ENCODE peak calls at places on chromosomes 11 and 22, in eight cellular contexts. Z is germinal center; C is brain microvascular endothelial cell; E is mucosa of descending colon; S is cardiac fibroblast; K is HuH-7.5; M is kidney glomerular epithelial cell; I is activated naive CD8-positive, alpha-beta T cell treated with anti-CD3 and anti-CD28 coated beads, Interleukin-2, amount 50 U/mL, for 24 hours. T is an unnamed sample.

GRCh38 chr11:61532136-61533038 is 23.8 kb downstream of the LRRC10B start:
- DNase-seq in M (no peak), K (peak), C (no peak), Z (peak), S (peak), E (peak), I (peak), T (peak)

GRCh38 chr11:2877474-2877873 is 8.1 kb downstream of the CDKN1C start:
- DNase-seq in M (no peak), S (no peak), E (no peak), C (no peak), K (no peak), Z (no peak), I (no peak), T (no peak)

GRCh38 chr11:133082453-133082781 is 449.9 kb downstream of the OPCML start:
- DNase-seq in S (no peak), Z (no peak), M (no peak), I (no peak), K (no peak), C (no peak), E (no peak), T (no peak)

GRCh38 chr11:29962243-29962642 is 54.6 kb downstream of the KCNA4 start:
- DNase-seq in E (no peak), C (no peak), K (no peak), S (no peak), M (no peak), I (no peak), Z (no peak), T (no peak)

GRCh38 chr22:38513063-38513462 is 7.0 kb upstream of the DDX17 start:
- DNase-seq in I (peak), C (no peak), M (no peak), Z (peak), K (peak), S (no peak), E (no peak), T (no peak)

GRCh38 chr11:128903248-128904041 is 12.3 kb downstream of the KCNJ5 start:
- DNase-seq in M (peak), S (no peak), E (peak), C (no peak), Z (no peak), I (no peak), K (no peak), T (no peak)

GRCh38 chr11:34192481-34193401 is 87.3 kb downstream of the NAT10 start:
- DNase-seq in M (peak), K (no peak), E (no peak), Z (no peak), C (peak), I (no peak), S (peak), T (peak)

GRCh38 chr11:2207212-2207611 is 35.6 kb upstream of the TH start:
- DNase-seq in S (no peak), Z (no peak), C (no peak), I (no peak), K (no peak), M (no peak), E (no peak), T (no peak)

GRCh38 chr11:120054753-120055045 is 83.2 kb downstream of the TRIM29 start:
- DNase-seq in E (no peak), Z (no peak), M (no peak), S (no peak), C (no peak), I (no peak), K (no peak), T (no peak)

GRCh38 chr11:127564803-127565202 is 564.2 kb upstream of the KIRREL3 start:
- DNase-seq in S (no peak), K (no peak), E (no peak), C (no peak), M (no peak), I (no peak), Z (no peak), T (no peak)

GRCh38 chr11:88358040-88358431 is 20.5 kb upstream of the CTSC start:
- DNase-seq in S (no peak), I (no peak), K (no peak), E (no peak), M (no peak), Z (no peak), C (no peak), T (no peak)

GRCh38 chr11:92941676-92942571 is 27.5 kb upstream of the MTNR1B start:
- DNase-seq in I (peak), M (peak), S (peak), K (peak), C (peak), Z (peak), E (no peak), T (peak)

GRCh38 chr11:70710192-70710965 is 312.1 kb downstream of the CTTN start:
- DNase-seq in Z (no peak), K (no peak), E (no peak), M (no peak), C (no peak), I (no peak), S (no peak), T (no peak)

GRCh38 chr11:22275600-22275999 is 62.6 kb upstream of the SLC17A6 start:
- DNase-seq in S (no peak), Z (no peak), K (no peak), C (no peak), M (no peak), E (no peak), I (no peak), T (no peak)

GRCh38 chr22:49517211-49517610 is 310.5 kb downstream of the BRD1 start:
- DNase-seq in M (no peak), I (no peak), C (no peak), K (no peak), E (no peak), S (no peak), Z (no peak), T (no peak)

GRCh38 chr11:119262668-119263351 is 54.1 kb downstream of the MCAM start:
- DNase-seq in Z (no peak), S (peak), I (no peak), E (no peak), M (peak), C (peak), K (no peak), T (no peak)

GRCh38 chr11:111623527-111624030 is 21.3 kb downstream of the SIK2 start:
- DNase-seq in I (no peak), C (no peak), E (peak), M (no peak), K (no peak), S (no peak), Z (no peak), T (peak)

GRCh38 chr11:130088909-130089668 is 19.4 kb downstream of the APLP2 start:
- DNase-seq in Z (no peak), C (no peak), E (no peak), S (no peak), M (no peak), I (no peak), K (no peak), T (no peak)

GRCh38 chr11:133681901-133682300 is 149.6 kb upstream of the OPCML start:
- DNase-seq in C (no peak), M (no peak), S (no peak), Z (no peak), E (no peak), K (no peak), I (no peak), T (no peak)

GRCh38 chr11:107747622-107748021 is 35.8 kb upstream of the SLN start:
- DNase-seq in M (no peak), I (no peak), K (no peak), C (no peak), S (no peak), Z (no peak), E (no peak), T (no peak)

GRCh38 chr11:132358573-132358953 is 988.1 kb downstream of the NTM start:
- DNase-seq in Z (no peak), M (no peak), K (no peak), S (no peak), E (no peak), C (no peak), I (no peak), T (no peak)

GRCh38 chr11:45556851-45557707 is 108.3 kb downstream of the CHST1 start:
- DNase-seq in S (peak), K (no peak), M (no peak), E (no peak), I (no peak), Z (no peak), C (no peak), T (no peak)

GRCh38 chr11:8787372-8787771 is 104.8 kb downstream of the RPL27A start:
- DNase-seq in K (no peak), C (no peak), I (no peak), S (no peak), M (no peak), Z (no peak), E (no peak), T (no peak)

GRCh38 chr22:30283342-30283741 is 6.0 kb downstream of the CASTOR1 start:
- DNase-seq in M (no peak), E (no peak), K (no peak), C (no peak), S (no peak), I (no peak), Z (no peak), T (no peak)

GRCh38 chr11:12642040-12642439 is 32.2 kb upstream of the TEAD1 start:
- DNase-seq in M (no peak), I (no peak), E (no peak), C (peak), Z (no peak), S (peak), K (no peak), T (no peak)

GRCh38 chr11:97364047-97364446 is 974.2 kb downstream of the JRKL start:
- DNase-seq in K (no peak), S (peak), I (no peak), Z (no peak), M (peak), C (no peak), E (no peak), T (no peak)

GRCh38 chr11:67099841-67100324 is 19.2 kb upstream of the KDM2A start:
- DNase-seq in K (no peak), C (no peak), I (no peak), M (no peak), S (no peak), E (no peak), Z (no peak), T (no peak)

GRCh38 chr11:131108780-131109179 is 192.5 kb upstream of the SNX19 start:
- DNase-seq in Z (no peak), C (peak), S (peak), I (no peak), M (no peak), E (no peak), K (no peak), T (no peak)

GRCh38 chr22:49956418-49956770 is 4.2 kb upstream of the PIM3 start:
- DNase-seq in S (no peak), I (no peak), Z (no peak), M (no peak), E (no peak), K (no peak), C (no peak), T (no peak)

GRCh38 chr22:37735054-37735453 is 38.2 kb downstream of the TRIOBP start:
- DNase-seq in S (peak), I (no peak), Z (no peak), C (no peak), M (no peak), K (peak), E (no peak), T (peak)

GRCh38 chr11:3001496-3001895 is 9.4 kb upstream of the NAP1L4 start:
- DNase-seq in E (no peak), Z (no peak), S (no peak), I (no peak), C (no peak), K (no peak), M (no peak), T (no peak)

GRCh38 chr11:126624491-126624890 is 269.0 kb downstream of the ST3GAL4 start:
- DNase-seq in S (no peak), I (no peak), E (no peak), Z (no peak), C (no peak), K (no peak), M (no peak), T (no peak)

GRCh38 chr11:64334764-64335741 is 5.0 kb upstream of the CCDC88B start:
- DNase-seq in C (peak), S (peak), E (peak), K (peak), Z (peak), M (peak), I (peak), T (peak)

GRCh38 chr11:96235725-96236124 is 107.3 kb downstream of the MAML2 start:
- DNase-seq in Z (no peak), K (no peak), C (no peak), M (no peak), E (no peak), I (peak), S (no peak), T (no peak)

GRCh38 chr22:32020117-32020516 is 22.9 kb upstream of the SLC5A1 start:
- DNase-seq in I (no peak), K (no peak), S (peak), Z (no peak), C (peak), E (no peak), M (peak), T (peak)

GRCh38 chr22:31488988-31489617 is 539 bp downstream of the EIF4ENIF1 start:
- DNase-seq in I (peak), E (peak), C (peak), S (peak), Z (peak), M (no peak), K (peak), T (peak)

GRCh38 chr22:21564411-21564810 is 3.1 kb upstream of the UBE2L3 start:
- DNase-seq in E (no peak), C (no peak), I (no peak), M (no peak), Z (no peak), K (no peak), S (no peak), T (no peak)

GRCh38 chr22:41842996-41843970 is 10.4 kb downstream of the SREBF2 start:
- DNase-seq in K (no peak), Z (no peak), M (no peak), I (no peak), E (no peak), C (no peak), S (no peak), T (no peak)

GRCh38 chr11:1295591-1295990 is 13.8 kb downstream of the TOLLIP start:
- DNase-seq in E (no peak), I (no peak), C (no peak), K (no peak), S (no peak), Z (no peak), M (no peak), T (no peak)

T was measured in small intestine.